ENCODE peak calls at places on chromosomes 13 and 19, in nine cellular contexts. K is right lobe of liver, G is naive B cell, F is SHP77, D is AG09309, Z is upper lobe of left lung, X is retinal pigment epithelial cell, Y is suprapubic skin, J is left ventricle myocardium superior. A is an unnamed sample.

GRCh38 chr19:815079-815774 is 6.5 kb downstream of the PLPPR3 start:
- DNase-seq in D (no peak), Z (no peak), X (no peak), Y (no peak), K (no peak), G (no peak), J (no peak), F (no peak), A (no peak)

GRCh38 chr19:10402441-10403038 is 802 bp downstream of the CDC37 start:
- DNase-seq in J (no peak), X (no peak), Y (no peak), G (no peak), Z (peak), D (no peak), F (no peak), K (no peak), A (peak)

GRCh38 chr13:111961236-111961635 is 105.7 kb upstream of the SOX1 start:
- DNase-seq in Y (no peak), G (no peak), D (no peak), K (no peak), X (no peak), Z (no peak), F (no peak), J (no peak), A (no peak)

GRCh38 chr13:29582171-29582570 is 13.3 kb downstream of the SLC7A1 start:
- DNase-seq in F (no peak), Z (no peak), Y (no peak), G (no peak), J (peak), D (no peak), K (no peak), X (no peak), A (no peak)

GRCh38 chr13:28347456-28348371 is 147.2 kb downstream of the FLT1 start:
- DNase-seq in F (no peak), D (no peak), J (no peak), X (no peak), G (no peak), Y (no peak), K (no peak), Z (no peak), A (no peak)

GRCh38 chr19:2239771-2240770 is 3.4 kb downstream of the SF3A2 start:
- DNase-seq in G (no peak), F (no peak), X (no peak), D (no peak), J (no peak), Z (peak), Y (no peak), K (no peak), A (no peak)

GRCh38 chr13:25632166-25632888 is 260.6 kb downstream of the ATP8A2 start:
- DNase-seq in Y (no peak), G (no peak), F (no peak), J (no peak), D (no peak), K (no peak), Z (no peak), X (no peak), A (no peak)

GRCh38 chr13:42355118-42355840 is 83.3 kb downstream of the AKAP11 start:
- DNase-seq in D (no peak), J (no peak), G (no peak), Y (no peak), Z (no peak), K (no peak), F (no peak), X (no peak), A (no peak)

GRCh38 chr13:35471466-35472307 is 4.8 kb downstream of the MAB21L1 start:
- DNase-seq in X (no peak), D (no peak), Z (no peak), J (no peak), K (no peak), F (no peak), Y (no peak), G (no peak), A (no peak)

GRCh38 chr13:102033719-102034446 is 368.0 kb downstream of the FGF14 start:
- DNase-seq in J (no peak), Z (no peak), G (no peak), F (no peak), X (no peak), K (no peak), Y (no peak), D (no peak), A (no peak)

GRCh38 chr19:3867971-3868769 is 668 bp downstream of the ZFR2 start:
- DNase-seq in Z (no peak), J (no peak), K (no peak), F (no peak), X (no peak), G (no peak), Y (no peak), D (no peak), A (no peak)

GRCh38 chr19:16015805-16016173 is 60.5 kb upstream of the TPM4 start:
- DNase-seq in D (no peak), Y (no peak), J (no peak), Z (no peak), F (no peak), X (no peak), K (no peak), G (no peak), A (no peak)

GRCh38 chr13:94054159-94054558 is 425.3 kb downstream of the DCT start:
- DNase-seq in D (no peak), Z (no peak), G (no peak), J (no peak), F (no peak), Y (no peak), X (no peak), K (no peak), A (peak)

GRCh38 chr13:28239374-28239773 is 101.0 kb downstream of the PAN3 start:
- DNase-seq in Z (no peak), K (no peak), X (no peak), Y (no peak), F (no peak), G (no peak), D (no peak), J (no peak), A (no peak)

GRCh38 chr13:105799155-105799554 is 736.3 kb downstream of the EFNB2 start:
- DNase-seq in K (no peak), G (no peak), F (no peak), Y (no peak), D (no peak), X (no peak), J (no peak), Z (no peak), A (no peak)

GRCh38 chr19:10112037-10112751 is 701 bp downstream of the P2RY11 start:
- DNase-seq in G (no peak), Z (peak), K (no peak), X (no peak), Y (no peak), D (no peak), F (no peak), J (no peak), A (no peak)

GRCh38 chr19:6480843-6481415 is 658 bp downstream of the DENND1C start:
- DNase-seq in X (no peak), D (no peak), K (no peak), Z (no peak), Y (no peak), F (no peak), G (no peak), J (no peak), A (no peak)

GRCh38 chr19:40611096-40611495 is 9.9 kb downstream of the LTBP4 start:
- DNase-seq in Y (no peak), K (no peak), X (no peak), G (no peak), Z (peak), F (peak), J (no peak), D (no peak), A (peak)

GRCh38 chr13:111911754-111912452 is 155.0 kb upstream of the SOX1 start:
- DNase-seq in X (no peak), J (no peak), D (no peak), Z (no peak), G (no peak), Y (no peak), F (no peak), K (no peak), A (no peak)

GRCh38 chr13:37058801-37059135 is 720 bp downstream of the SUPT20H start:
- DNase-seq in G (no peak), K (no peak), J (no peak), Y (no peak), D (no peak), X (peak), Z (no peak), F (peak), A (peak)

GRCh38 chr13:92716749-92717148 is 509.9 kb upstream of the GPC6 start:
- DNase-seq in Y (no peak), G (no peak), J (no peak), X (no peak), Z (no peak), D (no peak), F (no peak), K (no peak), A (no peak)